ENCODE peak calls at places on chromosomes 11 and 22, in ten cellular contexts. N is cardiac fibroblast; O is astrocyte of the cerebellum; D is pancreas; E is GM23248; B is tibial nerve; W is CD8-positive, alpha-beta memory T cell; C is fibroblast of pulmonary artery; Q is left ventricle myocardium inferior; I is A549. F is an unnamed sample.

GRCh38 chr11:45209000-45209399 is 62.6 kb downstream of the PRDM11 start:
- DNase-seq in N (no peak), O (no peak), D (no peak), E (no peak), B (no peak), W (no peak), C (no peak), Q (no peak), I (no peak), F (peak)

GRCh38 chr11:31199403-31199802 is 170.1 kb downstream of the DCDC1 start:
- DNase-seq in N (no peak), O (peak), D (no peak), E (no peak), B (no peak), W (no peak), C (no peak), Q (no peak), I (no peak), F (no peak)

GRCh38 chr11:117514256-117514655 is 186.6 kb downstream of the CEP164 start:
- DNase-seq in N (no peak), O (no peak), D (no peak), E (no peak), B (no peak), W (no peak), C (no peak), Q (no peak), I (no peak), F (no peak)

GRCh38 chr11:75339685-75340409 is 11.6 kb downstream of the ARRB1 start:
- DNase-seq in N (no peak), O (no peak), D (no peak), E (no peak), B (no peak), W (no peak), C (no peak), Q (peak), I (no peak), F (no peak)

GRCh38 chr11:115503083-115503885 is 931 bp downstream of the CADM1 start:
- DNase-seq in N (peak), O (no peak), D (peak), E (peak), B (peak), W (peak), C (peak), Q (peak), I (peak), F (peak)

GRCh38 chr11:19676508-19677379 is 35.9 kb upstream of the NAV2 start:
- DNase-seq in N (peak), O (no peak), D (no peak), E (no peak), B (no peak), W (no peak), C (peak), Q (no peak), I (no peak), F (no peak)

GRCh38 chr11:12791245-12791644 is 117.0 kb downstream of the TEAD1 start:
- DNase-seq in N (no peak), O (no peak), D (no peak), E (no peak), B (no peak), W (no peak), C (no peak), Q (no peak), I (no peak), F (no peak)

GRCh38 chr22:42905702-42906183 is 48.7 kb upstream of the ARFGAP3 start:
- DNase-seq in N (no peak), O (no peak), D (peak), E (no peak), B (no peak), W (no peak), C (no peak), Q (peak), I (no peak), F (peak)

GRCh38 chr22:48702573-48703264 is 1125.0 kb downstream of the BRD1 start:
- DNase-seq in N (no peak), O (no peak), D (peak), E (no peak), B (peak), W (no peak), C (no peak), Q (peak), I (no peak), F (no peak)

GRCh38 chr11:61019037-61019817 is 47.7 kb downstream of the CD6 start:
- DNase-seq in N (no peak), O (no peak), D (no peak), E (no peak), B (no peak), W (no peak), C (no peak), Q (no peak), I (no peak), F (no peak)

GRCh38 chr22:38165929-38166593 is 15.6 kb downstream of the PLA2G6 start:
- DNase-seq in N (no peak), O (no peak), D (no peak), E (no peak), B (no peak), W (no peak), C (no peak), Q (no peak), I (no peak), F (no peak)

GRCh38 chr11:11931461-11932055 is 76.9 kb downstream of the DKK3 start:
- DNase-seq in N (peak), O (peak), D (no peak), E (peak), B (no peak), W (peak), C (peak), Q (no peak), I (peak), F (peak)

GRCh38 chr11:72231396-72232259 is 7.1 kb downstream of the INPPL1 start:
- DNase-seq in N (no peak), O (no peak), D (no peak), E (no peak), B (no peak), W (no peak), C (no peak), Q (peak), I (no peak), F (no peak)

GRCh38 chr11:67584881-67585873 is 1.6 kb downstream of the GSTP1 start:
- DNase-seq in N (no peak), O (no peak), D (peak), E (peak), B (no peak), W (no peak), C (no peak), Q (no peak), I (no peak), F (no peak)

GRCh38 chr11:45593992-45594391 is 71.4 kb downstream of the CHST1 start:
- DNase-seq in N (no peak), O (no peak), D (no peak), E (no peak), B (no peak), W (no peak), C (no peak), Q (no peak), I (no peak), F (no peak)

GRCh38 chr11:73323464-73323863 is 15.4 kb downstream of the ARHGEF17 start:
- DNase-seq in N (peak), O (no peak), D (no peak), E (peak), B (peak), W (no peak), C (peak), Q (peak), I (no peak), F (peak)

GRCh38 chr11:36684840-36685800 is 87.1 kb upstream of the RAG2 start:
- DNase-seq in N (no peak), O (no peak), D (no peak), E (no peak), B (no peak), W (peak), C (no peak), Q (no peak), I (no peak), F (no peak)

GRCh38 chr11:8766043-8766992 is 83.7 kb downstream of the RPL27A start:
- DNase-seq in N (peak), O (peak), D (no peak), E (peak), B (no peak), W (no peak), C (no peak), Q (no peak), I (no peak), F (no peak)

GRCh38 chr11:120780239-120780638 is 243.7 kb upstream of the TBCEL start:
- DNase-seq in N (peak), O (no peak), D (no peak), E (peak), B (no peak), W (no peak), C (peak), Q (no peak), I (no peak), F (no peak)

DNA sequence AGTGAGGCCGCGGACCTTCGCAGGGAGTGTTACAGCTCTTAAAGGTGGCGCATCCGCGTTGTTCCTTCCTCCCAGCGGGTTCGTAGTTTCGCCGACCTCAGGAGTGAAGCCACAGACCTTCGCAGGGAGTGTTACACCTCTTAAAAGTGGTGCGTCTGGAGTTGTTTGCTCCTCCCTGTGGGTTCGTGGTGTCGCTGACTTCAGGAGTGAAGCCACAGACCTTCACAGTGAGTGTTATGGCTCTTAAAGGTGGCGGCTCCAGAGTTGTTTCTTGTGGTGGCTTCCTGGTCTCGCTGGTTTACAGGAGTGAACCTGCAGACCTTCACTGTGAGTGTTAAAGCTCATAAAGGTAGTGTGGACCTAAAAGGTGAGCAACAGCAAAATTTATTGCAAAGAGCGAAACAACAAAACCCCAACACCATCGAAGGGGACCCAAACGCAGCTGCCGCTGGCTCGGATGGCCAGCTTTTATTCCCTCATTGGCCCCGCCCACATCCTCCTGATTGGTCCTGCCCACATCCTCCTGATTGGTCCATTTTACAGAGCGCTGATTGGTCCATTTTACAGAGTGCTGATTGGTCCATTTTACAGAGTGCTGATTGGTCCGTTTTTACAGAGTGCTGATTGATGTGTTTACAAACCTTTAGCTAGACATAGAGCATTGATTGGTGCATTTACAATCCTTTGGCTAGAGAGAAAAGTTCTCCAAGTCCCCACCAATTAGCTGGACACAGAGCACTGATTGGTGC is 1.2 kb upstream of the TMEM45B start:
- DNase-seq in N (no peak), O (no peak), D (no peak), E (no peak), B (no peak), W (peak), C (no peak), Q (no peak), I (no peak), F (no peak)
- H3K4me3 ChIP-seq in N (no peak), O (no peak), D (no peak), E (no peak), B (no peak), W (peak), C (no peak), Q (no peak), I (no peak), F (no peak)

GRCh38 chr11:125903753-125904659 is at the start of gene DDX25:
- DNase-seq in N (no peak), O (no peak), D (no peak), E (no peak), B (no peak), W (peak), C (no peak), Q (no peak), I (no peak), F (no peak)
- H3K4me3 ChIP-seq in N (peak), O (peak), D (peak), E (peak), B (peak), W (peak), C (peak), Q (peak), I (peak), F (peak)

GRCh38 chr11:34792143-34792542 is 124.0 kb downstream of the APIP start:
- DNase-seq in N (no peak), O (no peak), D (no peak), E (no peak), B (no peak), W (no peak), C (no peak), Q (no peak), I (no peak), F (no peak)
- H3K4me3 ChIP-seq in N (no peak), O (no peak), D (no peak), E (no peak), B (no peak), W (no peak), C (no peak), Q (no peak), I (no peak), F (no peak)

DNA sequence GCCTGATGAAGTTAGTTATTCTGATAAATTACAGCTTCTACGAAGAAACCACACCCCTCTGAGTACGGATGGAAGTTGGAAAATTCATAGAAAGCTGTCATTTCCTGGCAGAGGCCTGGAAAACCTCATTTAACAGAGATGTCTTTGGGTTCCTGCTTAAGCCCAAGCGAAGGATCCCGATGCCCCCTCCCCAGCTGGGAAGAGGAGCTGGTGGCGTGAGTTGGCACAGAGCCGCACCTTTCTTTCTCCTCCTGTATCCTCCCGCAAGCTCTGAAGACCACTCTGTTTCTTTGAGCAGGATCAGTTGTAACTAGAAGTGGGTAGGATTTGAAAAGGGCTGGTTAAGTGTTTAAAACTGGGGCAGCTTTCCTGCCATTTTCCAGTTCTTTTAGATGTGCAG is 62.7 kb downstream of the PARVB start:
- DNase-seq in N (no peak), O (no peak), D (no peak), E (peak), B (no peak), W (no peak), C (no peak), Q (no peak), I (no peak), F (peak)
- H3K4me3 ChIP-seq in N (no peak), O (peak), D (no peak), E (no peak), B (no peak), W (no peak), C (no peak), Q (no peak), I (no peak), F (no peak)

GRCh38 chr11:59102259-59102765 is 4.7 kb upstream of the FAM111B start:
- DNase-seq in N (peak), O (no peak), D (peak), E (peak), B (peak), W (peak), C (peak), Q (peak), I (peak), F (no peak)
- H3K4me3 ChIP-seq in N (peak), O (peak), D (peak), E (peak), B (peak), W (peak), C (peak), Q (peak), I (peak), F (no peak)

GRCh38 chr11:33941637-33942160 is 49.8 kb upstream of the LMO2 start:
- DNase-seq in N (peak), O (no peak), D (no peak), E (peak), B (no peak), W (no peak), C (peak), Q (peak), I (no peak), F (no peak)
- H3K4me3 ChIP-seq in N (no peak), O (no peak), D (no peak), E (no peak), B (no peak), W (no peak), C (no peak), Q (no peak), I (no peak), F (no peak)

DNA sequence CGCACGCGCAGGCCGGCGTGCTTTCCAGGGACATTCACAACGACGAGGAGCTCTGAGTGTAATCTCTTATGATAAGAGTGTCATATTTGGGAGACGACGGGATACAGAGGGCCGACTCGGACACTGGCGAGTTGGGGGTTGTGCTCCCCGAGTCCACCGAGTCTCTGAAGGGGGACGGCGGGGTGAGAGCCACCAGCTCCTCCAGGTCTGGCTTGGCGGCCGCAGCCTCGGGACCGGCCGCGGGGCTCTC is 170.9 kb upstream of the CTSC start:
- DNase-seq in N (no peak), O (no peak), D (no peak), E (no peak), B (no peak), W (no peak), C (no peak), Q (no peak), I (no peak), F (no peak)
- H3K4me3 ChIP-seq in N (no peak), O (peak), D (peak), E (peak), B (peak), W (no peak), C (no peak), Q (peak), I (peak), F (no peak)

DNA sequence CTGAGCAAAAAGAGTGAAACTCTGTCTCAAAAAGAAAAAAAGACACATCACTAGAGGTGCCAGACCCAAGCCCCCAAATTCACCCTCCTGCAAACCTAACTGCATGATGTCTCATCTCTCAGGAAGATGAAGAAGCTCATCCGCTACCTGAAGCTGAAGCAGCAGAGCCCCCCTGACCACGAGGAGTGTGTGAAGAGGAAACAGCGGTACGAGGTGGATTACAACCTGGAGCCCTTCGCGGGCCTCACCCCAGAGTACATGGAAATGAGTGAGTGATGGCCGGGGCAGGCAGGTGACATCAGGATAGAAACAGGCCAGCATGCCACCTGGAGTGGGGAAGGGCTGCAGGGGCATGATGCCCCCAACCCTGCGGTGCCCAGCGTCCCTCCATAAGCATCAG is 36.0 kb upstream of the FADD start:
- DNase-seq in N (no peak), O (no peak), D (no peak), E (no peak), B (no peak), W (no peak), C (no peak), Q (no peak), I (no peak), F (no peak)
- H3K4me3 ChIP-seq in N (no peak), O (no peak), D (no peak), E (no peak), B (no peak), W (no peak), C (no peak), Q (no peak), I (no peak), F (no peak)

GRCh38 chr11:66265531-66266377 is 2.7 kb upstream of the RAB1B start:
- DNase-seq in N (no peak), O (no peak), D (peak), E (no peak), B (no peak), W (no peak), C (no peak), Q (no peak), I (no peak), F (peak)

GRCh38 chr11:66264893-66265292 is 3.5 kb upstream of the RAB1B start:
- DNase-seq in N (no peak), O (no peak), D (peak), E (peak), B (no peak), W (no peak), C (no peak), Q (no peak), I (no peak), F (no peak)

GRCh38 chr11:66267379-66268209 is 845 bp upstream of the RAB1B start:
- DNase-seq in N (peak), O (peak), D (peak), E (peak), B (peak), W (peak), C (peak), Q (peak), I (peak), F (peak)

GRCh38 chr11:66267039-66267378 is 1.4 kb upstream of the RAB1B start:
- DNase-seq in N (no peak), O (no peak), D (no peak), E (no peak), B (no peak), W (no peak), C (no peak), Q (no peak), I (no peak), F (no peak)

GRCh38 chr11:66266378-66267038 is 1.9 kb upstream of the RAB1B start:
- DNase-seq in N (no peak), O (no peak), D (peak), E (no peak), B (no peak), W (no peak), C (no peak), Q (no peak), I (no peak), F (no peak)
- H3K4me3 ChIP-seq in N (peak), O (peak), D (no peak), E (peak), B (peak), W (no peak), C (peak), Q (peak), I (no peak), F (peak)